ENCODE peak calls at places on chromosomes 3 and 15, in six cellular contexts. One of them, this sample, is unnamed.
A peak's percentile ranks its signal among the peaks of the same experiment; 100 is the strongest.

GRCh38 chr3:184133840-184134745 is 1.1 kb upstream of the EIF2B5 start:
- DNase-seq in A549: peak; percentile 54
- DNase-seq in K562: peak; percentile 93
- DNase-seq in H1: no peak
- DNase-seq in WTC11: peak; percentile 83
- DNase-seq in HepG2: peak; percentile 74
- DNase-seq in this sample: peak; percentile 79

GRCh38 chr3:192408007-192408655 is 319.2 kb downstream of the FGF12 start:
- DNase-seq in A549: no peak
- DNase-seq in K562: no peak
- DNase-seq in H1: no peak
- DNase-seq in WTC11: peak; percentile 64
- DNase-seq in HepG2: no peak
- DNase-seq in this sample: peak; percentile 43

GRCh38 chr3:159764211-159765024 is 224.2 kb upstream of the IL12A start:
- DNase-seq in A549: peak; percentile 68
- DNase-seq in K562: peak; percentile 1
- DNase-seq in H1: no peak
- DNase-seq in WTC11: peak; percentile 62
- DNase-seq in HepG2: no peak
- DNase-seq in this sample: no peak

GRCh38 chr3:46948830-46949671 is 27.5 kb downstream of the CCDC12 start:
- DNase-seq in A549: no peak
- DNase-seq in K562: peak; percentile 82
- DNase-seq in H1: no peak
- DNase-seq in WTC11: peak; percentile 24
- DNase-seq in HepG2: peak; percentile 72
- DNase-seq in this sample: no peak

GRCh38 chr15:31975446-31976229 is 54.7 kb upstream of the CHRNA7 start:
- DNase-seq in A549: no peak
- DNase-seq in K562: no peak
- DNase-seq in H1: no peak
- DNase-seq in WTC11: peak; percentile 28
- DNase-seq in HepG2: no peak
- DNase-seq in this sample: no peak

GRCh38 chr3:52423214-52423613 is 21.7 kb downstream of the SEMA3G start:
- DNase-seq in A549: no peak
- DNase-seq in K562: no peak
- DNase-seq in H1: no peak
- DNase-seq in WTC11: no peak
- DNase-seq in HepG2: no peak
- DNase-seq in this sample: no peak

GRCh38 chr3:81581966-81582599 is 179.4 kb downstream of the GBE1 start:
- DNase-seq in A549: no peak
- DNase-seq in K562: peak; percentile 34
- DNase-seq in H1: peak; percentile 5
- DNase-seq in WTC11: peak; percentile 42
- DNase-seq in HepG2: peak; percentile 20
- DNase-seq in this sample: peak; percentile 50

GRCh38 chr3:50660386-50660785 is 14.3 kb upstream of the DOCK3 start:
- DNase-seq in A549: no peak
- DNase-seq in K562: no peak
- DNase-seq in H1: no peak
- DNase-seq in WTC11: peak; percentile 5
- DNase-seq in HepG2: no peak
- DNase-seq in this sample: no peak

GRCh38 chr3:67947808-67948508 is 293.5 kb upstream of the SUCLG2 start:
- DNase-seq in A549: no peak
- DNase-seq in K562: no peak
- DNase-seq in H1: peak; percentile 23
- DNase-seq in WTC11: peak; percentile 55
- DNase-seq in HepG2: peak; percentile 70
- DNase-seq in this sample: no peak

GRCh38 chr3:168620854-168621253 is 525.1 kb upstream of the GOLIM4 start:
- DNase-seq in A549: peak; percentile 0
- DNase-seq in K562: no peak
- DNase-seq in H1: peak; percentile 21
- DNase-seq in WTC11: peak; percentile 70
- DNase-seq in HepG2: peak; percentile 41
- DNase-seq in this sample: peak; percentile 13

GRCh38 chr3:16399473-16399872 is 114.0 kb downstream of the RFTN1 start:
- DNase-seq in A549: peak; percentile 9
- DNase-seq in K562: peak; percentile 12
- DNase-seq in H1: no peak
- DNase-seq in WTC11: no peak
- DNase-seq in HepG2: no peak
- DNase-seq in this sample: no peak

DNA sequence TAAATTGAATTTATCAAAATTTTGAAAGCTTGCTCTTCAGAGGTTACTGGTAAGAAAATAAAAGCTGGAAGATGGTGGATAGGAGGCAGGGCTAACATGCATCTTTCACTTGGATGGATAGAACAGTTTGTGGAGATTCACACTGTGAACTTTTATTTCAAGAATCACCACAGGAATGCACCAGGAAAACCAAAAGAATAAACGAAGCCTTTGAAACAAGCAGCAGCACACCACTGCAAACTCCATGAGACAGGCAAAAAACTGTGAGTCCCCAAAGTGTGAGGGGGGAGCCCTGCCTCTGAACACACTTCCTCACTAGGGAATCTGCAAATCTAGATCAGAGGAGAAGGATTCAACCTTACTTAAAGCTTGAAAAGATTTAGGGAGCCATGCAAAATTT is 122.2 kb downstream of the RTP4 start:
- DNase-seq in A549: no peak
- DNase-seq in K562: no peak
- DNase-seq in H1: no peak
- DNase-seq in WTC11: no peak
- DNase-seq in HepG2: no peak
- DNase-seq in this sample: no peak
- TF ChIP-seq JUN in A549: no peak
- TF ChIP-seq JUN in K562: no peak
- TF ChIP-seq JUN in H1: no peak
- TF ChIP-seq JUN in WTC11: no peak
- TF ChIP-seq JUN in HepG2: no peak
- TF ChIP-seq JUN in this sample: no peak

GRCh38 chr15:49627407-49627877 is 6.6 kb downstream of the DTWD1 start:
- DNase-seq in A549: peak; percentile 2
- DNase-seq in K562: no peak
- DNase-seq in H1: no peak
- DNase-seq in WTC11: no peak
- DNase-seq in HepG2: peak; percentile 30
- DNase-seq in this sample: peak; percentile 48
- TF ChIP-seq JUN in A549: no peak
- TF ChIP-seq JUN in K562: no peak
- TF ChIP-seq JUN in H1: no peak
- TF ChIP-seq JUN in WTC11: no peak
- TF ChIP-seq JUN in HepG2: no peak
- TF ChIP-seq JUN in this sample: no peak

GRCh38 chr3:43425829-43426228 is 139.5 kb downstream of the SNRK start:
- DNase-seq in A549: no peak
- DNase-seq in K562: no peak
- DNase-seq in H1: no peak
- DNase-seq in WTC11: no peak
- DNase-seq in HepG2: no peak
- DNase-seq in this sample: no peak

GRCh38 chr3:43423142-43423541 is 136.8 kb downstream of the SNRK start:
- DNase-seq in A549: no peak
- DNase-seq in K562: no peak
- DNase-seq in H1: no peak
- DNase-seq in WTC11: no peak
- DNase-seq in HepG2: no peak
- DNase-seq in this sample: no peak

GRCh38 chr3:43423634-43424033 is 137.3 kb downstream of the SNRK start:
- DNase-seq in A549: no peak
- DNase-seq in K562: no peak
- DNase-seq in H1: no peak
- DNase-seq in WTC11: no peak
- DNase-seq in HepG2: no peak
- DNase-seq in this sample: no peak

DNA sequence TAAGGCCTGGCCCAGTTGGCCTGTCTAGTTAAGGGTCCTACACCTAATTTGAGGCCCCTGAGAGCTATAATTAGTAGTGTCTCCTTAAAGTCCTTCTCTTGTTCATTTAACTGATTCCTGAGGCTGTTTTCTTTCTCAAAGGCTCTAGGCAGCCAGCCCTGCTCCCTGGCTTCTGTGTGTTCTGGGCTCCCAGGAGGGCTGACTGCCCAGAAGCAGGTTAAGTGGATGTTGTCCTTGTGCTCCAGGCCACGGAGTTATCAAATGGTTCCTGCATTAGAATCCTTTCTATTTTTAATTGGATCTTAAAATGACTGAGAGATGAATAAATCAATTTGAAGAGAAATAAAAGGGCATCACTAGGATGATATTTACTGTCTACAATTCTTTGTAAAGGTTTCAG is 140.0 kb downstream of the SNRK start:
- DNase-seq in A549: no peak
- DNase-seq in K562: no peak
- DNase-seq in H1: no peak
- DNase-seq in WTC11: no peak
- DNase-seq in HepG2: no peak
- DNase-seq in this sample: no peak
- TF ChIP-seq JUN in A549: no peak
- TF ChIP-seq JUN in K562: no peak
- TF ChIP-seq JUN in H1: no peak
- TF ChIP-seq JUN in WTC11: no peak
- TF ChIP-seq JUN in HepG2: no peak
- TF ChIP-seq JUN in this sample: no peak

GRCh38 chr3:188974856-188975611 is 196.7 kb upstream of the TPRG1 start:
- DNase-seq in A549: no peak
- DNase-seq in K562: no peak
- DNase-seq in H1: no peak
- DNase-seq in WTC11: no peak
- DNase-seq in HepG2: no peak
- DNase-seq in this sample: no peak

GRCh38 chr3:188975612-188976314 is 196.0 kb upstream of the TPRG1 start:
- DNase-seq in A549: no peak
- DNase-seq in K562: no peak
- DNase-seq in H1: no peak
- DNase-seq in WTC11: no peak
- DNase-seq in HepG2: no peak
- DNase-seq in this sample: no peak

GRCh38 chr3:188976407-188976806 is 195.4 kb upstream of the TPRG1 start:
- DNase-seq in A549: no peak
- DNase-seq in K562: no peak
- DNase-seq in H1: no peak
- DNase-seq in WTC11: no peak
- DNase-seq in HepG2: no peak
- DNase-seq in this sample: no peak

DNA sequence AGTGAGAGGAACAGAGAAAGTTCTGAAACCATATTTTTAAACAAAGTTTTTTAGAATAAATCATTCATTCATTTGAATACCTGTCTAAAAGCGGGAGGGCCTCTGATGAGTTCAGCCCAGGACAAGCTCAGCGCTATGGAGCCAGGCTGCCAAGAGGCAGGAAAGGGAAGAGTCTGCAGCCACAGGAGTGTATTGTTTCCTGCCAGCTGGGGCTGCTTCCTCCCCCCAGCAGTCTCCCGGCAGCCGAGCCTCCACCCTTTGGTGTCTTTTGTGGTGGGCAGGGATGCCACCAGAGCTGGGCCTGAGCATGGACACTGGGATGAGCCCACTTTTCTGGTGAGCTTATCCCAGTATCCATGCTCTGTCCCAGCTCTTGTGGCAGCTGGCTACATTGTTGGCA is 199.5 kb upstream of the TPRG1 start:
- DNase-seq in A549: no peak
- DNase-seq in K562: no peak
- DNase-seq in H1: no peak
- DNase-seq in WTC11: no peak
- DNase-seq in HepG2: no peak
- DNase-seq in this sample: peak; percentile 30
- TF ChIP-seq JUN in A549: no peak
- TF ChIP-seq JUN in K562: no peak
- TF ChIP-seq JUN in H1: no peak
- TF ChIP-seq JUN in WTC11: no peak
- TF ChIP-seq JUN in HepG2: no peak
- TF ChIP-seq JUN in this sample: no peak

DNA sequence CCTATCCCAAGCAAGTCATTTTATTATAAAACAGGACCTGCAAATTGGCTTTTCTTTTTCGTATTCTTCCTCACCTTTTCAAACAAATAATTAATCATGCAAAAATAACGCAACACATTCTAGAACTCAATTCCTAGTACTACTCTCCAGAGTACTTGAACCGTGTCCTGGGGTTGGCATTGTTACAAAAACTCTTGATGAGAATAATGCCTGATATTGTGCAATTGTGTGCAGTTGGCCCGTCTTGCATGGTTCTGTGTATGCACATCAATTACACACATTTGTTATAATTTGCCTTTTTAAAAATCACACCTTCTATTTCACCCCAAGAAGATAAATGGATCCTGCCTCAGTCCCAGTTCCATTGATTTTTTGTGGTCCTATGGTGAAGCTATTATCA is 205.4 kb downstream of the EPHB1 start:
- DNase-seq in A549: no peak
- DNase-seq in K562: no peak
- DNase-seq in H1: no peak
- DNase-seq in WTC11: no peak
- DNase-seq in HepG2: no peak
- DNase-seq in this sample: no peak
- TF ChIP-seq JUN in A549: no peak
- TF ChIP-seq JUN in K562: no peak
- TF ChIP-seq JUN in H1: no peak
- TF ChIP-seq JUN in WTC11: no peak
- TF ChIP-seq JUN in HepG2: no peak
- TF ChIP-seq JUN in this sample: no peak